ENCODE peak calls at places on chromosomes 13 and 19, in four cellular contexts. B is tibial artery, A is mucosa of descending colon, G is endothelial cell. S is an unnamed sample.

GRCh38 chr13:98403076-98403475 is 173.8 kb downstream of the STK24 start:
- DNase-seq in B (no peak), A (no peak), G (no peak), S (no peak)

GRCh38 chr13:26019881-26020535 is 31.8 kb downstream of the SHISA2 start:
- DNase-seq in B (no peak), A (no peak), G (no peak), S (no peak)

GRCh38 chr13:73754727-73755292 is 379.4 kb downstream of the KLF12 start:
- DNase-seq in B (no peak), A (peak; percentile 82), G (peak; percentile 54), S (no peak)

GRCh38 chr13:59477011-59477410 is 686.7 kb downstream of the DIAPH3 start:
- DNase-seq in B (no peak), A (no peak), G (no peak), S (no peak)

GRCh38 chr13:29683041-29683440 is 87.6 kb upstream of the SLC7A1 start:
- DNase-seq in B (no peak), A (no peak), G (no peak), S (no peak)

GRCh38 chr19:49592486-49593232 is 1.7 kb downstream of the PRR12 start:
- DNase-seq in B (no peak), A (peak; percentile 41), G (no peak), S (no peak)

GRCh38 chr19:58559275-58560006 is 1.0 kb upstream of the UBE2M start:
- DNase-seq in B (peak; percentile 93), A (peak; percentile 89), G (peak; percentile 74), S (peak; percentile 90)

GRCh38 chr19:29923653-29924052 is 18.4 kb upstream of the URI1 start:
- DNase-seq in B (no peak), A (no peak), G (no peak), S (no peak)

GRCh38 chr19:46428278-46429141 is at the start of gene PNMA8C:
- DNase-seq in B (peak; percentile 62), A (peak; percentile 40), G (peak; percentile 75), S (peak; percentile 90)

GRCh38 chr19:5990289-5990797 is 12.4 kb upstream of the RANBP3 start:
- DNase-seq in B (no peak), A (no peak), G (no peak), S (no peak)

GRCh38 chr13:75378301-75378700 is 103.7 kb downstream of the TBC1D4 start:
- DNase-seq in B (no peak), A (no peak), G (no peak), S (no peak)

GRCh38 chr13:87676254-87677042 is 5.3 kb downstream of the SLITRK5 start:
- DNase-seq in B (no peak), A (no peak), G (peak; percentile 4), S (no peak)

GRCh38 chr19:51282335-51282734 is 29.1 kb upstream of the IGLON5 start:
- DNase-seq in B (no peak), A (no peak), G (no peak), S (no peak)

GRCh38 chr19:15197275-15198005 is 3.4 kb downstream of the NOTCH3 start:
- DNase-seq in B (no peak), A (no peak), G (no peak), S (no peak)

GRCh38 chr13:59384154-59384553 is 779.6 kb downstream of the DIAPH3 start:
- DNase-seq in B (no peak), A (no peak), G (peak; percentile 7), S (no peak)

GRCh38 chr13:46866150-46866549 is 30.7 kb downstream of the HTR2A start:
- DNase-seq in B (peak; percentile 35), A (peak; percentile 24), G (no peak), S (peak; percentile 54)

GRCh38 chr13:33490461-33491327 is 205.1 kb upstream of the STARD13 start:
- DNase-seq in B (no peak), A (no peak), G (no peak), S (peak; percentile 34)

GRCh38 chr19:50324331-50324730 is 4.8 kb downstream of the KCNC3 start:
- DNase-seq in B (no peak), A (no peak), G (no peak), S (no peak)

GRCh38 chr19:5147971-5148793 is 179.3 kb downstream of the KDM4B start:
- DNase-seq in B (peak; percentile 56), A (no peak), G (no peak), S (no peak)

GRCh38 chr19:58001895-58002369 is 688 bp downstream of the ZNF606 start:
- DNase-seq in B (no peak), A (no peak), G (no peak), S (no peak)

GRCh38 chr19:15464394-15465385 is at the start of gene RASAL3:
- DNase-seq in B (no peak), A (peak; percentile 40), G (no peak), S (no peak)

GRCh38 chr13:26971990-26972888 is 199.4 kb downstream of the USP12 start:
- DNase-seq in B (no peak), A (peak; percentile 84), G (peak; percentile 32), S (no peak)

GRCh38 chr13:52395704-52396103 is 10.3 kb downstream of the THSD1 start:
- DNase-seq in B (no peak), A (no peak), G (no peak), S (no peak)

GRCh38 chr13:52399037-52399436 is 6.9 kb downstream of the THSD1 start:
- DNase-seq in B (no peak), A (no peak), G (no peak), S (no peak)

GRCh38 chr13:52393572-52394357 is 12.2 kb downstream of the THSD1 start:
- DNase-seq in B (no peak), A (no peak), G (no peak), S (no peak)

GRCh38 chr13:52405369-52405766 is 604 bp downstream of the THSD1 start:
- DNase-seq in B (no peak), A (no peak), G (no peak), S (no peak)

GRCh38 chr13:52399708-52400107 is 6.3 kb downstream of the THSD1 start:
- DNase-seq in B (no peak), A (no peak), G (no peak), S (no peak)
- TF ChIP-seq CTCF in B (no peak), A (no peak), G (no peak), S (no peak)

DNA sequence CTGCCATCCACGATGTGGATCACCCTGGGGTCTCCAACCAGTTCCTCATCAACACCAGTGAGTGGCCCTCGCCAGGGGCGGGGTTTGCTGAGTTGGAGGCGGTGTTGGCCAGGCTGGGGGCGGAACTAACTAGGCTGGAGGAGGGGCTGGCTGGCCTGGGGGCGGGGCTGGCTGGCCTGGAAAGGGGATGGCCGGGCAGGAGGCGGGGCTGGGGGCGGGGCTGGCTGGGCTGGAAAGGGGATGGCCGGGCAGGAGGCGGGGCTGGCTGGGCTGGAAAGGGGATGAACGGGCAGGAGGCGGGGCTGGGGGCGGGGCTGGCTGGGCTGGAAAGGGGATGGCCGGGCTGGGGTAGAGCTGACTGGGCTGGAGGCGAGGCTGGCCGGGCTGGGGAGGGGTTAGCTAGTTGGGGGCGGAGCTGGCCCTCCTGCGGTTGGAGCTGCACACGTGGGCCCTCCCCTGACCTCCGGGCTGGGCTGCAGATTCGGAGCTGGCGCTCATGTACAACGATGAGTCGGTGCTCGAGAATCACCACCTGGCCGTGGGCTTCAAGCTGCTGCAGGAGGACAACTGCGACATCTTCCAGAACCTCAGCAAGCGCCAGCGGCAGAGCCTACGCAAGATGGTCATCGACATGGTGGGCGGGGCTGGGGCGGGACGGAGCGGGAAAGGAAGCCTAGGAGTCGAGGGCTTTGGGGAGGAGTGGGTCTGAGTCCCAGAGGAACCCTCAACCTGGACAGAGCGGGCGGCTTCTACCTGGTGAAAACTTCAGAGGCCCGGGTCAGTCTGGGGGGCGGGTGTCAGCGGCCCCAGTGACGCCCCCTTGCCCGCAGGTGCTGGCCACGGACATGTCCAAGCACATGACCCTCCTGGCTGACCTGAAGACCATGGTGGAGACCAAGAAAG is 41.0 kb downstream of the PDE4A start:
- DNase-seq in B (peak; percentile 91), A (peak; percentile 98), G (peak; percentile 97), S (peak; percentile 96)
- TF ChIP-seq CTCF in B (no peak), A (no peak), G (no peak), S (no peak)

GRCh38 chr19:3248728-3249315 is 24.4 kb downstream of the CELF5 start:
- DNase-seq in B (no peak), A (no peak), G (no peak), S (no peak)
- TF ChIP-seq CTCF in B (no peak), A (no peak), G (no peak), S (no peak)

DNA sequence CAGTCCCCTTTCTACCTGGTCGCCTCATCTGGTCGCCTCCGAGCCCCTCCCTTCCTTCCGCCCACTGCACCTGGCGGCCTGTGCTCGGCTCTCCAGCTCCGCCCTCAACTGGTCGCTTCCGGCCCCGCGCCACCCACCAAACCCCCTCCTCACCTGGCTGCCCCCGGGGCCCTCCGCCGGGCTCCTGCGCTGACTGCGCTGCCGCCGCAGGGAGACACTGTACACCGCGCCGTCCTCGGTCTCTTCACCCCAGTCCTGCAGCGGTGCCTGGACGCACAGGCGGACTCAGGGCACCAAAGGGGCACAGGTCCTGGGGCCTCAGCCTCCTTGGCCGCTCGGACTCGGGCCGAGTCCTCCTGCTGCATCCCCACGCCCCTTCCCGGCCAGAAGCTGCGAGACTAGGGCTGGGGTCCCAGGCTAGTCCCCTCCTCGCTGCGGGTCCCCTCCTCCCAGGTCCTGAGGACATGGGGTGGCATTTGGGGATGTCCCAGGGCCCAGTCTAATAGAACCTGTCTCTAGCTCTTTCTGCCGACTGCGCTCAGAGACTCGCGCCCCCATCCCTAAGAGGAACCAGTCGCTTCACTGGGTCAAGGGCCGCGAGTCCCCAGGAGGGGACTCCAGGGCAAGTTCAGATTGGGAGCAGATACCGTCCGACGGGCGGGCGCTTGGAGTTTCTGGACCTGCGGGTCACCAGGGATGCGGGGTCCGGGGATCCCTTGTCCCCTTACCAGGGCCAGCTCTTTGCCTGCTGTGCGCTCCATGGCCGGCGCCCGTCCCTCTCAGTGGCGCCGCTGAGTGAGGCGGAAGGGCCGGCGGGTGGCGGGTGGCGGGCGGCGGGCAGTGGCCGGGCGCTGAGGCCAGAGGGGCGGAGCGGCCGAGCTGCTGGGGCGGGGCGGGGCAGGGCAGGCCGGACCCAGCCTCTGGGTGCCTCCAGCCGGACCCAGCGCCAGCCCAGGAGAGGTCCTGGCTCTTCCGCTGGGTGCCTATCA is at the start of gene RGL3:
- DNase-seq in B (peak; percentile 43), A (peak; percentile 25), G (peak; percentile 40), S (peak; percentile 60)
- TF ChIP-seq CTCF in B (no peak), A (no peak), G (no peak), S (no peak)

S was measured in glutamatergic neuron.